ENCODE peak calls at places on chromosomes 3 and 15, in ten cellular contexts. W is HL-60, Y is heart left ventricle, D is type B pancreatic cell, H is adrenal gland, V is ovary, X is psoas muscle, O is Calu3, I is prostate gland, P is nephron progenitor cell. B is an unnamed sample.

GRCh38 chr15:68500363-68501317 is 68.7 kb upstream of the ITGA11 start:
- DNase-seq in H (no peak), W (no peak), O (no peak), V (no peak), X (no peak), I (no peak), P (no peak), D (peak), Y (no peak), B (no peak)

GRCh38 chr3:40780801-40781406 is 256.1 kb downstream of the ZNF621 start:
- DNase-seq in V (peak), I (peak), Y (peak), O (no peak), P (peak), X (peak), W (no peak), D (no peak), H (peak), B (no peak)

GRCh38 chr3:114466816-114467215 is 173.0 kb downstream of the TIGIT start:
- DNase-seq in I (no peak), P (no peak), X (no peak), W (no peak), V (no peak), Y (no peak), O (no peak), H (no peak), D (no peak), B (no peak)

GRCh38 chr15:33067456-33067855 is 127.1 kb downstream of the FMN1 start:
- DNase-seq in O (no peak), V (no peak), I (no peak), P (no peak), Y (no peak), X (no peak), H (no peak), D (no peak), W (no peak), B (no peak)

GRCh38 chr15:40323953-40324937 is 753 bp downstream of the INAFM2 start:
- DNase-seq in H (no peak), I (no peak), P (peak), W (no peak), Y (peak), O (no peak), V (peak), D (peak), X (no peak), B (no peak)

GRCh38 chr15:98292442-98293240 is 332.1 kb downstream of the ARRDC4 start:
- DNase-seq in V (no peak), O (peak), X (peak), P (peak), D (peak), W (peak), I (peak), H (peak), Y (no peak), B (peak)

GRCh38 chr3:129549006-129549800 is 6.2 kb downstream of the H1-8 start:
- DNase-seq in O (no peak), D (no peak), H (no peak), V (no peak), W (peak), X (peak), P (no peak), I (no peak), Y (peak), B (no peak)

GRCh38 chr3:156983559-156983958 is 157.4 kb downstream of the LEKR1 start:
- DNase-seq in H (no peak), Y (no peak), D (no peak), X (no peak), I (no peak), O (no peak), W (no peak), V (no peak), P (no peak), B (no peak)

GRCh38 chr15:51750942-51751686 is at the start of gene TMOD2:
- DNase-seq in X (peak), I (peak), D (no peak), O (peak), P (peak), Y (peak), H (peak), W (no peak), V (peak), B (peak)

GRCh38 chr3:72811551-72811950 is 36.7 kb downstream of the SHQ1 start:
- DNase-seq in P (no peak), I (no peak), V (no peak), D (no peak), X (no peak), W (no peak), O (no peak), H (no peak), Y (no peak), B (no peak)
- TF ChIP-seq CTCF in P (no peak), I (no peak), V (no peak), D (peak), X (no peak), W (no peak), O (no peak), H (no peak), Y (no peak), B (peak)

GRCh38 chr3:2090095-2090494 is 8.6 kb upstream of the CNTN4 start:
- DNase-seq in O (no peak), I (no peak), X (no peak), D (no peak), V (no peak), W (no peak), H (no peak), P (no peak), Y (no peak), B (no peak)

GRCh38 chr3:2094941-2095340 is 3.7 kb upstream of the CNTN4 start:
- DNase-seq in P (no peak), H (no peak), O (no peak), W (no peak), V (no peak), I (no peak), Y (no peak), D (no peak), X (no peak), B (no peak)

GRCh38 chr3:2092758-2093157 is 5.9 kb upstream of the CNTN4 start:
- DNase-seq in X (no peak), W (no peak), Y (no peak), O (no peak), H (no peak), I (no peak), P (no peak), V (no peak), D (no peak), B (no peak)

GRCh38 chr3:2096196-2096595 is 2.5 kb upstream of the CNTN4 start:
- DNase-seq in V (no peak), O (no peak), H (no peak), P (peak), D (no peak), I (no peak), X (no peak), W (no peak), Y (no peak), B (no peak)

GRCh38 chr3:2090512-2090911 is 8.2 kb upstream of the CNTN4 start:
- DNase-seq in H (no peak), P (no peak), D (no peak), Y (no peak), O (no peak), V (no peak), I (no peak), X (no peak), W (no peak), B (no peak)
- TF ChIP-seq CTCF in H (no peak), P (no peak), D (no peak), Y (no peak), O (no peak), V (no peak), I (no peak), X (no peak), W (no peak), B (no peak)

DNA sequence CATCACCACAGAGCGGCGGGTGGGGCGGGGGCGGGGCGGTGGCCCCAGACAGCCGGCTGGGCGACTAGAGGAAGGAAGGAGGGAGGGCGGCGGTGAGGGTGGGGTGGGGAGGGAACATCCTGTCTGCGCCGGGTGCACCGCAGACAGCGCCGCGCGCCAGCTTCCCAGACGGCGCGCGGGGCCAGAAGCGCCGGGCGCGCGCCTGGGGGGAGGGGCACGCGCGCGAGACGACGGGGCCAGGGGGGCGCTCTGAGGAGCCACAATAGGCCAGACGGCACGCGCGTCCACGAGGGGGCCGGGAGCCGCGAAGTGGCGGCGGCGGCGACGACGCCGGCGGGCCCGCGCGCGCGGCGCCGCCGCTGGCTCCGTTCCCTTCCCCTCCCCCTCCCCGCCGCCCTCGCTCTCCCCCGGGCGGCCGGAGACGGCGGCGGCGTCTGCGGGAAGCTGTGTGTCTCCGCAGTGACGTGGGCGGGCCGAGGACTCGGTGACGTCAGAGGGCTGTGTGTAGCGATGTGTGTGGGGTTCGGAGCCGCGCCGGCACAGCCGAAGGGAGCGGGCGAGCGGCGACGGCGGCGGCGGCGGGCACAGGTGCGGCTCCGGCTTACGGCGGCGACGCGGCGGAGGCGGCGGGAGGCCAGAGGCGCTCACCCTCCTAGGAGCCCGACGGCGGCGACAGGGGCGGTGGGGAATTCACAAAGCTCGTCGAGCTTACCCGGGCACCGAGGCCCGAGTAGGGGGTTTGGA is at the start of gene SKIL:
- DNase-seq in W (peak), X (peak), O (peak), D (peak), Y (peak), H (peak), P (peak), V (peak), I (peak), B (peak)
- TF ChIP-seq CTCF in W (no peak), X (peak), O (no peak), D (peak), Y (no peak), H (no peak), P (no peak), V (peak), I (no peak), B (no peak)

GRCh38 chr15:80110920-80111319 is 41.9 kb upstream of the FAH start:
- DNase-seq in W (no peak), V (no peak), X (no peak), P (no peak), H (no peak), I (no peak), Y (no peak), D (no peak), O (no peak), B (no peak)
- TF ChIP-seq CTCF in W (no peak), V (no peak), X (no peak), P (no peak), H (no peak), I (no peak), Y (no peak), D (no peak), O (no peak), B (no peak)

GRCh38 chr3:66500575-66501482 is at the start of gene LRIG1:
- DNase-seq in D (peak), H (peak), X (peak), I (peak), Y (peak), P (peak), V (peak), O (peak), W (peak), B (peak)
- TF ChIP-seq CTCF in D (peak), H (peak), X (peak), I (peak), Y (peak), P (no peak), V (peak), O (no peak), W (no peak), B (peak)

GRCh38 chr3:33064929-33065328 is 32.0 kb downstream of the GLB1 start:
- DNase-seq in I (no peak), P (no peak), X (no peak), D (no peak), V (no peak), Y (no peak), O (no peak), W (no peak), H (no peak), B (no peak)
- TF ChIP-seq CTCF in I (no peak), P (no peak), X (no peak), D (no peak), V (no peak), Y (no peak), O (no peak), W (no peak), H (no peak), B (no peak)

GRCh38 chr15:29526802-29527201 is 257.2 kb upstream of the NSMCE3 start:
- DNase-seq in Y (no peak), W (no peak), D (no peak), X (no peak), I (no peak), P (no peak), O (no peak), V (no peak), H (no peak), B (no peak)
- TF ChIP-seq CTCF in Y (no peak), W (no peak), D (no peak), X (no peak), I (no peak), P (no peak), O (no peak), V (no peak), H (no peak), B (no peak)

DNA sequence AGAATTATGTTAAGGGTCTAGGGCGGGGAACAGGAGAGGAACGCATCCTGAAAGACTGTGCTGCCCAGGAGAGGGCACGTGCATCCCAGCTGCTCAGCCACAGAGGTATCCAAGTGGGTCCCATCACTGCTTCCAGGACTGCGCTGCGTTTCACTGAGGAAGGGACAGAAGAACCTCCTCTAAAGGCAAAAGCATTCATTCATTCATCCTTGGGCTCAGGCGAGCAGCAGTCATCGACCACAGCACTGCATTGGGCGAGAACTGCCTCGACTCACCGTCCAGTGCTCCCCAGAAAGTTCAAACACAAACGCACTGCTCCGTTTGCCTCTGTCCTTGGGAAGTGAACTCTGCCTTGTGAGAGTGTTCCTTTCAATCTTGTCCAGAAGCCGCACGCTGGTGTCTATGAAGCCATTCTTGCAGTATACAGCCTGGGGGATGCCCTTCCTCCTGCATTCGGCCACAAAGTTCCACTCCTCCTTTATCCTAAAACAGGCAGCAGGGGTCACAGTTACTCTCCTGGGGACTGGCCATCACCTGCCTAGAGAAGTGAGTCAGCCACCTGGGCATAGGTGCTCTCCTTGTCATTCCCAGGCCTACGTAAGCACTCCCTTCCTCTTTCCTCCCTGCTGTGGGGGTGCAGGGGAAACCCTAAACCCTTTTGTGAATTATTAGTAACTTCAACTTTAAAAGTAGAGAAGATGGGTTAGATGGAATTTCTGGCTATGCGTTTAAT is 21.2 kb downstream of the LRRC2 start:
- DNase-seq in W (no peak), V (no peak), P (no peak), X (no peak), H (no peak), D (no peak), I (no peak), Y (no peak), O (no peak), B (no peak)
- TF ChIP-seq CTCF in W (no peak), V (no peak), P (no peak), X (no peak), H (no peak), D (no peak), I (no peak), Y (no peak), O (no peak), B (no peak)

GRCh38 chr3:185057829-185058228 is 95.0 kb downstream of the C3orf70 start:
- DNase-seq in V (no peak), O (no peak), D (no peak), Y (no peak), I (no peak), X (no peak), W (no peak), H (no peak), P (no peak), B (no peak)

GRCh38 chr3:185056908-185057307 is 96.0 kb downstream of the C3orf70 start:
- DNase-seq in I (no peak), Y (no peak), X (no peak), P (no peak), W (no peak), V (no peak), O (no peak), D (no peak), H (no peak), B (no peak)

GRCh38 chr3:185049710-185050109 is 103.2 kb downstream of the C3orf70 start:
- DNase-seq in V (no peak), O (no peak), I (no peak), D (no peak), X (no peak), Y (no peak), P (no peak), H (no peak), W (no peak), B (no peak)

DNA sequence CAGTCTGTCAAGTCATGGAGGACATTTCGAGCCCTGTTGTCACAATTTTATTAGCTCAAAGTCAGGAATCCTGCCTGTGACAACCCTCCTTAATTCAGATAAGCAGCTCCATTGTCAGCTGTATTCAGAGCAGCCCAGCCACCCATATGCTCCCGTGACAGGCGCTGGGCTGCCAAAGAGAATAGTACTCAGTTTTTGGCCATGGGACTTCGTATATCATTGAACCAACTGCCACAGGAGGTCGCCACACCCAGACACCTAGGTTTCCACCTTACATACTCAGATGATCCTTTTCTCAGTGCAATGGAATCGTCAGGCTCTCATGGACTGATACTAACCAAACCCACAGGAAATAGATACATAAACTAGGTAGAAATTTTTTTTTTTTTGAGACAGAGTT is 100.2 kb downstream of the C3orf70 start:
- DNase-seq in V (no peak), H (no peak), W (no peak), X (no peak), P (no peak), D (no peak), Y (no peak), O (no peak), I (no peak), B (no peak)
- TF ChIP-seq CTCF in V (no peak), H (no peak), W (no peak), X (no peak), P (no peak), D (no peak), Y (no peak), O (no peak), I (no peak), B (no peak)